ENCODE peak calls at places on chromosomes 3 and 15, in seven cellular contexts. R is NCI-H2171 treated with DMSO at 0.1 percent for 48 hours, I is omental fat pad, H is SK-MEL-5, A is endothelial cell, Y is epithelial cell of proximal tubule, G is left lung. O is an unnamed sample.

GRCh38 chr3:52039846-52040245 is 16.5 kb downstream of the DUSP7 start:
- DNase-seq in A (no peak), G (peak; percentile 89), H (peak; percentile 97), I (no peak), Y (no peak), R (no peak), O (no peak)

GRCh38 chr3:100575704-100576103 is 33.7 kb upstream of the ADGRG7 start:
- DNase-seq in R (no peak), Y (no peak), G (no peak), I (no peak), A (no peak), H (no peak), O (no peak)

GRCh38 chr15:52780172-52780980 is 9.8 kb downstream of the ONECUT1 start:
- DNase-seq in G (peak; percentile 64), R (peak; percentile 53), A (peak; percentile 71), Y (no peak), H (peak; percentile 77), I (peak; percentile 42), O (peak; percentile 75)

GRCh38 chr15:74381481-74381880 is 14.0 kb upstream of the CYP11A1 start:
- DNase-seq in I (no peak), G (no peak), Y (no peak), A (no peak), H (no peak), R (no peak), O (no peak)

GRCh38 chr3:72161870-72162617 is 377.1 kb upstream of the PROK2 start:
- DNase-seq in A (no peak), Y (peak; percentile 51), G (no peak), H (no peak), I (peak; percentile 57), R (peak; percentile 45), O (no peak)

GRCh38 chr3:50246517-50246954 is 10.5 kb downstream of the GNAI2 start:
- DNase-seq in Y (no peak), A (peak; percentile 44), H (peak; percentile 60), R (no peak), I (no peak), G (peak; percentile 79), O (peak; percentile 80)

GRCh38 chr3:41464401-41464800 is 265.1 kb downstream of the CTNNB1 start:
- DNase-seq in Y (no peak), H (no peak), A (no peak), I (no peak), R (no peak), G (no peak), O (peak; percentile 9)

GRCh38 chr15:31346367-31347066 is 19.9 kb downstream of the KLF13 start:
- DNase-seq in H (no peak), I (no peak), A (no peak), Y (no peak), G (no peak), R (no peak), O (no peak)

GRCh38 chr15:87944051-87944450 is 312.5 kb downstream of the NTRK3 start:
- DNase-seq in H (no peak), I (no peak), G (no peak), A (no peak), Y (no peak), R (no peak), O (peak; percentile 34)

GRCh38 chr3:184575701-184576100 is 14.1 kb downstream of the EPHB3 start:
- DNase-seq in I (no peak), Y (no peak), H (no peak), R (no peak), A (no peak), G (peak; percentile 55), O (no peak)

GRCh38 chr3:119834754-119835365 is 53.0 kb downstream of the NR1I2 start:
- DNase-seq in Y (no peak), G (no peak), R (no peak), A (no peak), I (no peak), H (no peak), O (no peak)

GRCh38 chr3:138625707-138626365 is 17.3 kb downstream of the FAIM start:
- DNase-seq in G (no peak), H (no peak), A (no peak), I (no peak), Y (no peak), R (no peak), O (peak; percentile 10)

GRCh38 chr15:75051711-75052110 is 28.3 kb downstream of the PPCDC start:
- DNase-seq in I (no peak), G (no peak), H (no peak), Y (no peak), A (no peak), R (no peak), O (no peak)

GRCh38 chr15:76468722-76469121 is 132.1 kb downstream of the ISL2 start:
- DNase-seq in Y (no peak), R (no peak), A (no peak), H (no peak), G (no peak), I (no peak), O (no peak)

GRCh38 chr3:2661078-2661477 is 449.1 kb downstream of the IL5RA start:
- DNase-seq in R (no peak), H (no peak), G (no peak), I (no peak), A (no peak), Y (no peak), O (no peak)

GRCh38 chr3:30578479-30578878 is 27.9 kb upstream of the TGFBR2 start:
- DNase-seq in Y (peak; percentile 92), I (no peak), H (no peak), G (no peak), A (no peak), R (no peak), O (peak; percentile 86)

GRCh38 chr3:197942956-197943556 is 6.9 kb upstream of the RPL35A start:
- DNase-seq in A (peak; percentile 28), R (peak; percentile 52), G (no peak), H (peak; percentile 76), I (no peak), Y (no peak), O (peak; percentile 52)

GRCh38 chr3:123568034-123568433 is 16.8 kb downstream of the HACD2 start:
- DNase-seq in G (no peak), R (no peak), I (no peak), H (peak; percentile 66), Y (no peak), A (no peak), O (no peak)

GRCh38 chr15:82890338-82891024 is 62.0 kb downstream of the HOMER2 start:
- DNase-seq in R (no peak), G (no peak), I (no peak), Y (no peak), H (no peak), A (no peak), O (no peak)

GRCh38 chr15:87527416-87527815 is 729.1 kb downstream of the NTRK3 start:
- DNase-seq in A (no peak), H (no peak), Y (no peak), I (no peak), G (no peak), R (no peak), O (no peak)

GRCh38 chr3:139353920-139354556 is 10.2 kb downstream of the MRPS22 start:
- DNase-seq in G (no peak), R (peak; percentile 48), A (peak; percentile 53), Y (no peak), H (peak; percentile 84), I (no peak), O (peak; percentile 75)

GRCh38 chr3:331881-332280 is 135.3 kb downstream of the CHL1 start:
- DNase-seq in Y (no peak), R (no peak), A (no peak), G (no peak), H (peak; percentile 4), I (no peak), O (no peak)

GRCh38 chr15:65329991-65330735 is 25.7 kb downstream of the RNU5B-1 start:
- DNase-seq in I (no peak), R (no peak), H (no peak), Y (no peak), G (no peak), A (no peak), O (no peak)

GRCh38 chr3:15011174-15011573 is 53.9 kb downstream of the MRPS25 start:
- DNase-seq in A (no peak), I (no peak), G (no peak), Y (no peak), R (no peak), H (no peak), O (no peak)

GRCh38 chr15:63967616-63968015 is 78.7 kb downstream of the DAPK2 start:
- DNase-seq in H (no peak), G (no peak), R (no peak), A (no peak), Y (no peak), I (no peak), O (no peak)